ENCODE peak calls at places on chromosomes 6 and 20, in six cellular contexts. F, P, K, E, O and N are unnamed samples.

GRCh38 chr6:125111219-125111983 is 42.2 kb upstream of the TPD52L1 start:
- DNase-seq in F (no peak), P (no peak), K (no peak), E (no peak), O (no peak), N (peak; percentile 23)

GRCh38 chr6:102732908-102733307 is 1339.4 kb downstream of the GRIK2 start:
- DNase-seq in F (no peak), P (no peak), K (no peak), E (no peak), O (peak; percentile 80), N (no peak)

GRCh38 chr20:44123251-44123650 is 63.7 kb downstream of the JPH2 start:
- DNase-seq in F (no peak), P (no peak), K (no peak), E (no peak), O (no peak), N (no peak)

GRCh38 chr6:151276112-151276745 is 36.5 kb downstream of the AKAP12 start:
- DNase-seq in F (no peak), P (no peak), K (no peak), E (peak; percentile 43), O (peak; percentile 53), N (peak; percentile 79)

GRCh38 chr20:10708342-10709185 is 34.8 kb upstream of the JAG1 start:
- DNase-seq in F (peak; percentile 73), P (no peak), K (no peak), E (peak; percentile 85), O (no peak), N (peak; percentile 66)

GRCh38 chr6:139027620-139028182 is 844 bp upstream of the ABRACL start:
- DNase-seq in F (no peak), P (peak; percentile 60), K (no peak), E (peak; percentile 63), O (no peak), N (peak; percentile 82)

GRCh38 chr20:25470045-25470444 is 62.6 kb downstream of the GINS1 start:
- DNase-seq in F (peak; percentile 23), P (peak; percentile 76), K (peak; percentile 56), E (peak; percentile 25), O (no peak), N (peak; percentile 9)

GRCh38 chr20:57135875-57136274 is 130.6 kb downstream of the BMP7 start:
- DNase-seq in F (no peak), P (no peak), K (no peak), E (no peak), O (no peak), N (no peak)

GRCh38 chr20:59825944-59826759 is 107.3 kb downstream of the SYCP2 start:
- DNase-seq in F (no peak), P (peak; percentile 19), K (no peak), E (no peak), O (no peak), N (no peak)

GRCh38 chr20:63736893-63737689 is 627 bp downstream of the LIME1 start:
- DNase-seq in F (no peak), P (peak; percentile 57), K (no peak), E (no peak), O (no peak), N (no peak)

GRCh38 chr6:17361013-17361412 is 32.4 kb upstream of the CAP2 start:
- DNase-seq in F (no peak), P (no peak), K (no peak), E (peak; percentile 33), O (no peak), N (no peak)

GRCh38 chr20:20365593-20365992 is 2.3 kb upstream of the INSM1 start:
- DNase-seq in F (no peak), P (no peak), K (no peak), E (no peak), O (no peak), N (no peak)

GRCh38 chr6:32387946-32388345 is 16.2 kb upstream of the TSBP1 start:
- DNase-seq in F (no peak), P (no peak), K (no peak), E (no peak), O (no peak), N (no peak)

GRCh38 chr6:85462673-85463072 is 12.8 kb downstream of the NT5E start:
- DNase-seq in F (no peak), P (no peak), K (no peak), E (no peak), O (no peak), N (no peak)

GRCh38 chr20:41998539-41999341 is 380.6 kb upstream of the CHD6 start:
- DNase-seq in F (no peak), P (no peak), K (no peak), E (no peak), O (no peak), N (no peak)

GRCh38 chr6:19837511-19838441 is 606 bp downstream of the ID4 start:
- DNase-seq in F (peak; percentile 61), P (peak; percentile 55), K (no peak), E (peak; percentile 38), O (peak; percentile 44), N (peak; percentile 44)

GRCh38 chr6:97401533-97401932 is 118.5 kb upstream of the MMS22L start:
- DNase-seq in F (no peak), P (no peak), K (no peak), E (peak; percentile 8), O (no peak), N (no peak)

GRCh38 chr6:121612916-121613315 is 177.5 kb downstream of the GJA1 start:
- DNase-seq in F (no peak), P (no peak), K (no peak), E (no peak), O (no peak), N (no peak)

GRCh38 chr6:113651920-113652319 is 205.2 kb upstream of the MARCKS start:
- DNase-seq in F (no peak), P (no peak), K (no peak), E (no peak), O (no peak), N (no peak)

GRCh38 chr6:84467296-84467695 is 239.9 kb upstream of the CEP162 start:
- DNase-seq in F (no peak), P (no peak), K (no peak), E (no peak), O (no peak), N (no peak)

GRCh38 chr6:154403803-154404202 is 47.2 kb upstream of the IPCEF1 start:
- DNase-seq in F (no peak), P (no peak), K (no peak), E (peak; percentile 82), O (no peak), N (peak; percentile 55)

GRCh38 chr20:63064745-63065711 is 58.3 kb upstream of the BHLHE23 start:
- DNase-seq in F (no peak), P (peak; percentile 17), K (no peak), E (no peak), O (peak; percentile 17), N (no peak)

GRCh38 chr6:162845972-162846371 is 118.2 kb downstream of the PACRG start:
- DNase-seq in F (no peak), P (peak; percentile 48), K (no peak), E (no peak), O (no peak), N (no peak)

GRCh38 chr6:164151762-164152161 is 737.2 kb downstream of the QKI start:
- DNase-seq in F (peak; percentile 32), P (no peak), K (no peak), E (no peak), O (no peak), N (no peak)

GRCh38 chr6:31048090-31048489 is 37.8 kb downstream of the MUC22 start:
- DNase-seq in F (no peak), P (no peak), K (no peak), E (no peak), O (no peak), N (no peak)

GRCh38 chr6:169780571-169781091 is 29.2 kb downstream of the ERMARD start:
- DNase-seq in F (no peak), P (no peak), K (no peak), E (peak; percentile 90), O (no peak), N (no peak)

GRCh38 chr6:13908955-13909381 is 15.8 kb upstream of the RNF182 start:
- DNase-seq in F (peak; percentile 55), P (peak; percentile 52), K (no peak), E (peak; percentile 74), O (peak; percentile 59), N (peak; percentile 77)

GRCh38 chr20:2301164-2301622 is 5.4 kb downstream of the TGM3 start:
- DNase-seq in F (no peak), P (no peak), K (no peak), E (no peak), O (peak; percentile 45), N (peak; percentile 50)

GRCh38 chr6:6003334-6004146 is 3.2 kb downstream of the NRN1 start:
- DNase-seq in F (no peak), P (peak; percentile 70), K (no peak), E (no peak), O (peak; percentile 49), N (no peak)

GRCh38 chr20:50129662-50130345 is 16.9 kb upstream of the UBE2V1 start:
- DNase-seq in F (no peak), P (peak; percentile 50), K (no peak), E (peak; percentile 27), O (no peak), N (no peak)

GRCh38 chr6:143052282-143052681 is 8.4 kb upstream of the AIG1 start:
- DNase-seq in F (no peak), P (no peak), K (no peak), E (no peak), O (no peak), N (no peak)

GRCh38 chr20:32822189-32822588 is 2.4 kb downstream of the MAPRE1 start:
- DNase-seq in F (no peak), P (no peak), K (no peak), E (no peak), O (no peak), N (no peak)
- H3K79me1 ChIP-seq in F (peaks cover 3% of the 10 kb centered on the region), P (no peaks in the 10 kb centered on the region), K (peaks cover 12% of the 10 kb centered on the region), E (no peaks in the 10 kb centered on the region), O (peaks cover 9% of the 10 kb centered on the region), N (peaks cover 2% of the 10 kb centered on the region)

GRCh38 chr20:31605902-31606677 is 1.0 kb downstream of the ID1 start:
- DNase-seq in F (no peak), P (peak; percentile 50), K (no peak), E (no peak), O (no peak), N (peak; percentile 52)
- H3K23ac ChIP-seq in F (peak overlapping the region; percentile 98), P (no peak overlapping the region), K (no peak overlapping the region), E (peak overlapping the region; percentile 86), O (no peak overlapping the region), N (no peak overlapping the region)

GRCh38 chr20:22617160-22617559 is 32.8 kb upstream of the FOXA2 start:
- DNase-seq in F (no peak), P (no peak), K (no peak), E (no peak), O (no peak), N (no peak)
- H4K91ac ChIP-seq in F (no peak overlapping the region), P (no peak overlapping the region), K (no peak overlapping the region), E (no peak overlapping the region), O (no peak overlapping the region), N (no peak overlapping the region)

DNA sequence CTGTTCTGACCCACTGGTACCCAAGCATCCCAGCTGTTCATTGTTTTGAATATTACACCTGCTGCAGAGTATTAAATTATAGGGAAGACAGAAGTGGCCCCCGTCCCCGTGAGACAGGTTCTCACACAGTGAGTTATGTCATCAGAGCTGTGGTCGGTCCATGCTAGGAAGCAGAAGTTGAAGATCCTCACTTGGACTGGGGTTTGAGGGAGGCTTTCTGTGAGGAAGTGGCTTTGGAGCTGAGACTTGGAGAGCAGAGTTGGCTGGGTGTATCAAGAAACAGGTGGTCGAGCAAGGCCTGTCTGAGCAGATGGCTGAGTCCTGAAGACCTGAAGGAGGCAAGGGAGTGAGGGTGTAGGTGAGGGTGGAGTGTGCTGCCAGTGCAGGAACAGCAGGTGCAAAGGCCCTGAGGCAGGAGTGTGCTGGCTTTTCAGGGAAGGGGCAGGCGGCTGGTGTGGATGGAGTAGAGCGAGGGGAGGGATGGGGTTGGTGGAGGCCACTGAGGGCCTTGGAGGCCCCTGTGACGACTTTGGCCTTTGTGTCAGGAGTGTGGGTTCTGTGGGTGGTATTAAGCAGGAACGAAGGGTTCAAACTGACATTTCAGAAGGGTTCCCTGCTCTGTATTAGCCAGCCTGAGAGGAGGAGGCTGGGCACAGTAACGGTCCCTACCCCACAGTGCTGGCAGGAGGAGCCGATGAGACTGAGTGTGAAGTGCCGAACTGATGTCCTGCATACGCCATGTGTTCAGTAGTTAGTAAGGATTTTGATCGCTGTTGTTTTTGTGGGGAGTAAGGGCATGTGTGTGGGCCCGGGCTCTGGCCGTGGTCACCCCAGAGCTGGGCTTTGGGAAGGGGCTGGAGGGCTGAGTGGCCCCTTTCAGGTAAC is 11.8 kb downstream of the SRC start:
- DNase-seq in F (no peak), P (no peak), K (no peak), E (no peak), O (no peak), N (no peak)
- H3K79me1 ChIP-seq in F (peaks cover 34% of the 10 kb centered on the region), P (peaks cover 3% of the 10 kb centered on the region), K (peaks cover 30% of the 10 kb centered on the region), E (peaks cover 33% of the 10 kb centered on the region), O (peaks cover 7% of the 10 kb centered on the region), N (peaks cover 59% of the 10 kb centered on the region)